ENCODE peak calls at places on chromosomes 5 and 9, in four cellular contexts. Z is K562, U is GM12878, F is HepG2. W is an unnamed sample.
A peak's percentile ranks its signal among the peaks of the same experiment; 100 is the strongest.

GRCh38 chr5:94693845-94694370 is 75.4 kb downstream of the SLF1 start:
- DNase-seq in Z (no peak), U (no peak), F (no peak), W (no peak)

GRCh38 chr9:111843971-111844370 is 49.2 kb upstream of the SHOC1 start:
- DNase-seq in Z (no peak), U (no peak), F (no peak), W (no peak)

GRCh38 chr9:131868766-131869165 is 128.9 kb upstream of the RAPGEF1 start:
- DNase-seq in Z (no peak), U (no peak), F (no peak), W (no peak)

GRCh38 chr5:58502032-58502431 is 10.8 kb downstream of the GAPT start:
- DNase-seq in Z (no peak), U (no peak), F (no peak), W (no peak)

GRCh38 chr5:132475531-132475930 is 15.0 kb downstream of the IRF1 start:
- DNase-seq in Z (no peak), U (no peak), F (peak; percentile 38), W (no peak)

GRCh38 chr9:35748858-35749514 is at the start of the genes GBA2 and RGP1:
- DNase-seq in Z (peak; percentile 88), U (no peak), F (peak; percentile 77), W (peak; percentile 87)

GRCh38 chr5:32342656-32343055 is 29.9 kb upstream of the MTMR12 start:
- DNase-seq in Z (no peak), U (no peak), F (no peak), W (no peak)

GRCh38 chr5:57216714-57217113 is 42.9 kb downstream of the GPBP1 start:
- DNase-seq in Z (no peak), U (no peak), F (no peak), W (no peak)

GRCh38 chr5:168263108-168263507 is 28.3 kb upstream of the WWC1 start:
- DNase-seq in Z (no peak), U (no peak), F (no peak), W (no peak)

GRCh38 chr9:17793713-17794622 is 215.1 kb downstream of the SH3GL2 start:
- DNase-seq in Z (no peak), U (no peak), F (peak; percentile 27), W (peak; percentile 50)

GRCh38 chr5:115423541-115423940 is 121.0 kb downstream of the FEM1C start:
- DNase-seq in Z (no peak), U (no peak), F (no peak), W (no peak)

GRCh38 chr9:127557998-127558546 is 54.0 kb upstream of the STXBP1 start:
- DNase-seq in Z (no peak), U (no peak), F (no peak), W (no peak)

GRCh38 chr9:112780637-112781036 is 30.1 kb downstream of the SNX30 start:
- DNase-seq in Z (no peak), U (no peak), F (no peak), W (no peak)

GRCh38 chr5:175658299-175659145 is 651 bp downstream of the HRH2 start:
- DNase-seq in Z (no peak), U (no peak), F (no peak), W (no peak)

GRCh38 chr5:172169216-172169615 is 18.8 kb downstream of the STK10 start:
- DNase-seq in Z (no peak), U (no peak), F (no peak), W (no peak)

GRCh38 chr5:13946111-13946510 is 1.6 kb upstream of the DNAH5 start:
- DNase-seq in Z (no peak), U (no peak), F (no peak), W (no peak)

GRCh38 chr9:123431581-123431980 is 75.6 kb downstream of the CRB2 start:
- DNase-seq in Z (no peak), U (no peak), F (no peak), W (no peak)

GRCh38 chr9:123432331-123433236 is 76.6 kb downstream of the CRB2 start:
- DNase-seq in Z (no peak), U (no peak), F (no peak), W (no peak)

GRCh38 chr9:123437201-123437600 is 81.2 kb downstream of the CRB2 start:
- DNase-seq in Z (no peak), U (no peak), F (no peak), W (no peak)

GRCh38 chr9:123435471-123435870 is 79.5 kb downstream of the CRB2 start:
- DNase-seq in Z (no peak), U (no peak), F (peak; percentile 66), W (no peak)

GRCh38 chr9:123434619-123435240 is 78.7 kb downstream of the CRB2 start:
- DNase-seq in Z (peak; percentile 51), U (no peak), F (peak; percentile 12), W (peak; percentile 54)
- TF ChIP-seq FOXM1 in Z (no peak), U (no peak), F (no peak), W (no peak)

DNA sequence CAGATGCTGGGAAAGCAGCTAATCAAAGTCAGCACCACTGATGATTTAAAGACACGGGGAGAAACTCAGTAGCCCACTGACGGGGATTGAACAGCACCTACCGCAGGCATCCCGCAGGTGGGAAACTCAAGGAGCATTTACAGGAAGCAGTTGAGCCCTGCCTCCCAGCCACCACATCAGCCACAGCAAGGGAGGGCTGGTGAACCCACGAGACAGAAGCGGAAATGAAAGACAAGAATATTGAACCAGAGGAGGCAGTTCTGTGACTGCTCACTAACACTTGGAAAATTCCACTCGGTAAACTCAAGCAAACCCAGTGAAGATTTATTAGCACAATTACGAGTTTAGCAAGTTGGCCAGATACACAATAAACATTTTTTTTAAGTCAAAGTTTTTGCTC is 10.6 kb upstream of the FAM163B start:
- DNase-seq in Z (no peak), U (no peak), F (no peak), W (no peak)
- TF ChIP-seq FOXK2 in Z (no peak), U (no peak), F (no peak), W (no peak)

GRCh38 chr9:91411096-91411771 is 12.4 kb downstream of the NFIL3 start:
- DNase-seq in Z (no peak), U (no peak), F (no peak), W (no peak)
- TF ChIP-seq FOXM1 in Z (no peak), U (no peak), F (no peak), W (no peak)

DNA sequence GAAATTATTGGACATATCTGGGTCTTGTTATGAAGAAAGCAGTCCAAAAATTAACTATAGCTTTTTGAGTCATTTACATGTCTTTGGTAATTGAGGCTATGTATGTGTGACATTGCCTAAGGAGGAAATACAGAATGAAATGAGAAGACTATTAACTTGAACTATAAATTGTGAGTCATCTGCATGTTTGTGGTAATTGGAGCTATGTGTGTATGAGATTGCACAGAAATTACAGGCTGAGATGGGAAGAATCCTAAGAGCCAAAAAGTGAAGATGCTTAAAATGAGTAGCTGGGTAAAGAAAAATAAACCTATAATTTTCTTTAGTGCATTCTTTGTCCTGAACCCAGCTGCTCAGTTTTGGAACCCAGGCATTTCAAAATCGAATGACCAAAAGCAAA is 747.6 kb upstream of the EDIL3 start:
- DNase-seq in Z (no peak), U (no peak), F (no peak), W (no peak)
- TF ChIP-seq FOXK2 in Z (no peak), U (no peak), F (no peak), W (no peak)

DNA sequence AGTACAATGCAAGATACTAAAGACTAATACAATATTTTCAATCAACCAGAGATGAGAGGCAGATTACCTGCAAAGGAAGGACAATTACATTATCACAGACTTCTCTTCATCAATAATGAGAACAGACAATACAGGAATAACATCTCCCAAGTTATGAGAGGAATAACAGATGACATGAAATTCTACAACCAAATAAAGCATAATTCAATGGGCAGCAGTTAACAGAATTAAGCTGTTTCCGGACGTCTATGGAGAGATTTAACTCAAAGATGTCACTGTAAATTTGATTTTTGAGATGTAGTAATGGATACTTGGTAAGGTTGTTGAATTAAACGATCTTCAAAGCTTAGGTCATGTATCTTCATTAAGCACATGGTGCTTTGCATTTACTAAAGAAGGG is 19.8 kb upstream of the PARP8 start:
- DNase-seq in Z (no peak), U (no peak), F (no peak), W (no peak)
- TF ChIP-seq FOXM1 in Z (no peak), U (no peak), F (no peak), W (no peak)

W was measured in HEK293T.